ENCODE peak calls at places on chromosomes 13 and 19, in six cellular contexts. One of them, this sample, is unnamed. For H3K4me1, the result is how much of the 10 kb centered on the place peaks cover.

GRCh38 chr13:110228936-110229904 is 77.7 kb downstream of the COL4A1 start:
- DNase-seq in heart right ventricle: no peak
- DNase-seq in thoracic aorta: no peak
- DNase-seq in HepG2: no peak
- DNase-seq in tibial nerve: no peak
- DNase-seq in neural progenitor cell: no peak
- DNase-seq in this sample: no peak

GRCh38 chr19:2057484-2058469 is 6.7 kb upstream of the MKNK2 start:
- DNase-seq in tibial nerve: no peak
- DNase-seq in neural progenitor cell: no peak
- DNase-seq in thoracic aorta: no peak
- DNase-seq in heart right ventricle: no peak
- DNase-seq in HepG2: no peak
- DNase-seq in this sample: peak

GRCh38 chr13:28761586-28761985 is 42.8 kb upstream of the SLC46A3 start:
- DNase-seq in thoracic aorta: no peak
- DNase-seq in heart right ventricle: no peak
- DNase-seq in neural progenitor cell: no peak
- DNase-seq in tibial nerve: no peak
- DNase-seq in HepG2: no peak
- DNase-seq in this sample: no peak

GRCh38 chr13:113845723-113846638 is 17.9 kb downstream of the GAS6 start:
- DNase-seq in thoracic aorta: no peak
- DNase-seq in heart right ventricle: no peak
- DNase-seq in neural progenitor cell: no peak
- DNase-seq in tibial nerve: no peak
- DNase-seq in HepG2: no peak
- DNase-seq in this sample: peak

GRCh38 chr13:66076417-66076816 is 1153.7 kb downstream of the PCDH9 start:
- DNase-seq in heart right ventricle: no peak
- DNase-seq in neural progenitor cell: no peak
- DNase-seq in HepG2: no peak
- DNase-seq in tibial nerve: no peak
- DNase-seq in thoracic aorta: no peak
- DNase-seq in this sample: no peak

GRCh38 chr19:5048091-5048726 is 79.3 kb downstream of the KDM4B start:
- DNase-seq in thoracic aorta: peak
- DNase-seq in neural progenitor cell: peak
- DNase-seq in heart right ventricle: peak
- DNase-seq in HepG2: peak
- DNase-seq in tibial nerve: peak
- DNase-seq in this sample: peak

GRCh38 chr13:36344173-36344572 is 2.0 kb downstream of the SPART start:
- DNase-seq in tibial nerve: no peak
- DNase-seq in neural progenitor cell: no peak
- DNase-seq in heart right ventricle: no peak
- DNase-seq in HepG2: no peak
- DNase-seq in thoracic aorta: no peak
- DNase-seq in this sample: no peak

GRCh38 chr13:42174344-42175162 is 97.4 kb upstream of the AKAP11 start:
- DNase-seq in heart right ventricle: no peak
- DNase-seq in HepG2: no peak
- DNase-seq in thoracic aorta: no peak
- DNase-seq in tibial nerve: no peak
- DNase-seq in neural progenitor cell: no peak
- DNase-seq in this sample: no peak

GRCh38 chr13:98324105-98324504 is 147.0 kb upstream of the RNF113B start:
- DNase-seq in tibial nerve: peak
- DNase-seq in heart right ventricle: no peak
- DNase-seq in thoracic aorta: no peak
- DNase-seq in HepG2: no peak
- DNase-seq in neural progenitor cell: no peak
- DNase-seq in this sample: no peak

GRCh38 chr19:11337080-11337479 is 2.4 kb downstream of the RAB3D start:
- DNase-seq in HepG2: no peak
- DNase-seq in heart right ventricle: no peak
- DNase-seq in tibial nerve: no peak
- DNase-seq in neural progenitor cell: no peak
- DNase-seq in thoracic aorta: no peak
- DNase-seq in this sample: no peak

GRCh38 chr13:113137656-113138292 is 15.2 kb downstream of the F10 start:
- DNase-seq in HepG2: no peak
- DNase-seq in neural progenitor cell: peak
- DNase-seq in heart right ventricle: no peak
- DNase-seq in tibial nerve: no peak
- DNase-seq in thoracic aorta: no peak
- DNase-seq in this sample: peak

GRCh38 chr19:14475251-14476073 is at the start of gene PTGER1:
- DNase-seq in tibial nerve: no peak
- DNase-seq in heart right ventricle: no peak
- DNase-seq in thoracic aorta: no peak
- DNase-seq in neural progenitor cell: peak
- DNase-seq in HepG2: no peak
- DNase-seq in this sample: peak

GRCh38 chr13:47478985-47479384 is 522.1 kb downstream of the SUCLA2 start:
- DNase-seq in HepG2: no peak
- DNase-seq in heart right ventricle: no peak
- DNase-seq in thoracic aorta: no peak
- DNase-seq in tibial nerve: no peak
- DNase-seq in neural progenitor cell: no peak
- DNase-seq in this sample: no peak

GRCh38 chr19:18715416-18715815 is 31.9 kb downstream of the CRTC1 start:
- DNase-seq in neural progenitor cell: no peak
- DNase-seq in heart right ventricle: no peak
- DNase-seq in HepG2: no peak
- DNase-seq in tibial nerve: no peak
- DNase-seq in thoracic aorta: no peak
- DNase-seq in this sample: no peak

GRCh38 chr13:46553886-46554855 is 1.2 kb downstream of the LRCH1 start:
- DNase-seq in neural progenitor cell: peak
- DNase-seq in thoracic aorta: peak
- DNase-seq in tibial nerve: peak
- DNase-seq in HepG2: peak
- DNase-seq in heart right ventricle: peak
- DNase-seq in this sample: peak

GRCh38 chr13:112733112-112733511 is 43.3 kb downstream of the ATP11A start:
- DNase-seq in thoracic aorta: no peak
- DNase-seq in HepG2: no peak
- DNase-seq in tibial nerve: no peak
- DNase-seq in neural progenitor cell: peak
- DNase-seq in heart right ventricle: no peak
- DNase-seq in this sample: peak

GRCh38 chr19:41089955-41090354 is 1.7 kb downstream of the CYP2A13 start:
- DNase-seq in neural progenitor cell: peak
- DNase-seq in HepG2: no peak
- DNase-seq in thoracic aorta: no peak
- DNase-seq in heart right ventricle: no peak
- DNase-seq in tibial nerve: no peak
- DNase-seq in this sample: no peak
- TF ChIP-seq CTCF in neural progenitor cell: peak
- TF ChIP-seq CTCF in HepG2: no peak
- TF ChIP-seq CTCF in thoracic aorta: no peak
- TF ChIP-seq CTCF in heart right ventricle: no peak
- TF ChIP-seq CTCF in tibial nerve: no peak
- TF ChIP-seq CTCF in this sample: no peak

DNA sequence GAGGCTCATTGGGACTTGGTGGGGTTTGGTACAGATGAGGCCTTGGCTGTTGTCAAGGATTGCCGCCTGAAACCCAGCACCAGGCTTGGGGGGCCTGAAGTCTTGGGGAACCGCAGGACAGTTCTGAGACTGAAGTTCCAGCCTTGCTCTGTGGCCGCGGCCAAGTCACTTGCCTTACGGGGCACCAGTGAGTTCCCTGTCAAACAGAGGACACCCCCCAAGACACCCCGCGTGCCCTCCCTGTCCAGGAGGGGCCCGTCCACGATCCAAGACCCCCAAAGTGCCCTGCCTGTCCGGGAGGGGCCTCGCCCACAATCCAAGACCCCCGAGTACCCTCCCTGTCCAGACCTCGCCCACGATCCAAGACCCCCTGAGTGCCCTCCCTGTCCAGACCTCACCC is 2.5 kb downstream of the CDC34 start:
- DNase-seq in tibial nerve: no peak
- DNase-seq in neural progenitor cell: no peak
- DNase-seq in heart right ventricle: no peak
- DNase-seq in HepG2: no peak
- DNase-seq in thoracic aorta: no peak
- DNase-seq in this sample: peak
- H3K27ac ChIP-seq in tibial nerve: peak
- H3K27ac ChIP-seq in neural progenitor cell: no peak
- H3K27ac ChIP-seq in heart right ventricle: peak
- H3K27ac ChIP-seq in HepG2: peak
- H3K27ac ChIP-seq in thoracic aorta: peak
- H3K27ac ChIP-seq in this sample: no peak

GRCh38 chr13:100546713-100547405 is 41.7 kb downstream of the GGACT start:
- DNase-seq in neural progenitor cell: no peak
- DNase-seq in tibial nerve: no peak
- DNase-seq in thoracic aorta: no peak
- DNase-seq in heart right ventricle: no peak
- DNase-seq in HepG2: no peak
- DNase-seq in this sample: no peak
- H3K4me1 ChIP-seq in neural progenitor cell: under half
- H3K4me1 ChIP-seq in tibial nerve: under half
- H3K4me1 ChIP-seq in thoracic aorta: under half
- H3K4me1 ChIP-seq in heart right ventricle: under half
- H3K4me1 ChIP-seq in HepG2: under half
- H3K4me1 ChIP-seq in this sample: under half

DNA sequence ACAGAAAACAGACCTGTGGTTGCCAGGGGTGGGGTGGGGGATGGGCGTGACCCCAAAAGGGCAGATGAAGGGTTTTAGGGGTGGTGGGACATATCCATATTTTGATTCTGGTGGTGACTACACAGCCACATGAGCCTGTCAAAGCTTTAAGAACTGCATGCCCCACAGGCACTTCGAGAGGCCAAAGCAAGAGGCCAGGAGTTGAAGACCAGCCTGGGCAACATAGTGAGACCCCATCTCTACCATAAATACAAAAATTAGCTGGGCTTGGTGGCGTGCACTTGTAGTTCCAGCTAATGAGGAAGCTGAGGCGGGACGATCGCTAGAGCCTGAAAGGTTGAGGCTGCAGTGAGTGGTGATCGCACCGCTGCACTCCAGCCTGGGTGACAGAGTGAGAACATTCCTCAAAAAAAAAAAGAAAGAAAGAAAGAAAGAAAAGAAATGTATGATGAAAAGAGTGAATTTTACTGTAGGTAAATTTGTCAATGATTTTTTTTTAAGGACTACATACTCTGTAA is 18.9 kb upstream of the BCL3 start:
- DNase-seq in neural progenitor cell: no peak
- DNase-seq in thoracic aorta: no peak
- DNase-seq in tibial nerve: no peak
- DNase-seq in HepG2: no peak
- DNase-seq in heart right ventricle: no peak
- DNase-seq in this sample: no peak
- TF ChIP-seq CTCF in neural progenitor cell: no peak
- TF ChIP-seq CTCF in thoracic aorta: no peak
- TF ChIP-seq CTCF in tibial nerve: no peak
- TF ChIP-seq CTCF in HepG2: no peak
- TF ChIP-seq CTCF in heart right ventricle: no peak
- TF ChIP-seq CTCF in this sample: no peak

GRCh38 chr13:80131204-80131603 is 209.7 kb downstream of the SPRY2 start:
- DNase-seq in tibial nerve: peak
- DNase-seq in thoracic aorta: peak
- DNase-seq in heart right ventricle: peak
- DNase-seq in HepG2: no peak
- DNase-seq in neural progenitor cell: peak
- DNase-seq in this sample: peak
- H3K27ac ChIP-seq in tibial nerve: peak
- H3K27ac ChIP-seq in thoracic aorta: no peak
- H3K27ac ChIP-seq in heart right ventricle: peak
- H3K27ac ChIP-seq in HepG2: no peak
- H3K27ac ChIP-seq in neural progenitor cell: no peak
- H3K27ac ChIP-seq in this sample: peak

DNA sequence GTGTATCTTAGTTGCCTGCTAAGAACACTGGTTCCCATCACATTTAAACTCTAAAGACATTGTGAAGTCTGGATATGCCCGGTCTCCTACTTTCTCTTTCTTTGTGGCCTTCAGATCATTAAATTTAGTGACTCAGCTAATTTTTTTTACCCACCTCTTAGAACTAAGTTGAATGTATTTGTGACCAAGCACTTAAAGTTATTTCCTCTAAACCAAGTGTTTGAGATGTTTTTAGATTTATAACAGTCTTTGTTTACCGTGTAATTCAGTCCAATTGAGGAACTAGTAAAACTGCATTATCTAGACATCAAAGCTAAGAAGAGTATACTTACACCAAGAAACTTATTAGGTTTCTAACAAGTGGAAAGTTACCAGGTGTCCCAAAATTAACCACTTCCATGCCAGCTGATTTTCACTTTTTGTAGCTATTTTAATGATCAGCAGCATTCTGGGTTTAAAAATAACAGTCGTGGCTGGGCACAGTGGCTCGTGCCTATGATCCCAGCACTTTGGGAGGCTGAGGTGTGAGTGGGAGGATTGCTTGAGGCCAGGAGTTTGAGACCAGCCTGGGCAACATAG is 53.1 kb downstream of the ARHGAP35 start:
- DNase-seq in HepG2: no peak
- DNase-seq in thoracic aorta: no peak
- DNase-seq in tibial nerve: no peak
- DNase-seq in neural progenitor cell: no peak
- DNase-seq in heart right ventricle: no peak
- DNase-seq in this sample: no peak
- H3K4me1 ChIP-seq in HepG2: half or more
- H3K4me1 ChIP-seq in thoracic aorta: under half
- H3K4me1 ChIP-seq in tibial nerve: under half
- H3K4me1 ChIP-seq in neural progenitor cell: under half
- H3K4me1 ChIP-seq in heart right ventricle: half or more
- H3K4me1 ChIP-seq in this sample: under half

GRCh38 chr19:15649526-15649925 is 8.8 kb downstream of the CYP4F3 start:
- DNase-seq in HepG2: no peak
- DNase-seq in tibial nerve: no peak
- DNase-seq in thoracic aorta: no peak
- DNase-seq in heart right ventricle: no peak
- DNase-seq in neural progenitor cell: no peak
- DNase-seq in this sample: no peak
- TF ChIP-seq CTCF in HepG2: no peak
- TF ChIP-seq CTCF in tibial nerve: no peak
- TF ChIP-seq CTCF in thoracic aorta: no peak
- TF ChIP-seq CTCF in heart right ventricle: no peak
- TF ChIP-seq CTCF in neural progenitor cell: no peak
- TF ChIP-seq CTCF in this sample: no peak